ENCODE peak calls at places on chromosomes 7 and 10, in five cellular contexts. K, Y, P, E and R are unnamed samples.

GRCh38 chr10:124470544-124471449 is 9.2 kb downstream of the LHPP start:
- DNase-seq in K (peak; percentile 86), Y (no peak), P (no peak), E (no peak), R (no peak)

GRCh38 chr7:104931181-104931781 is 82.7 kb upstream of the KMT2E start:
- DNase-seq in K (no peak), Y (peak; percentile 9), P (no peak), E (no peak), R (no peak)

GRCh38 chr7:155228894-155229293 is 68.8 kb upstream of the INSIG1 start:
- DNase-seq in K (no peak), Y (no peak), P (no peak), E (peak; percentile 61), R (peak; percentile 52)

GRCh38 chr10:3671431-3671955 is 113.5 kb downstream of the KLF6 start:
- DNase-seq in K (no peak), Y (peak; percentile 21), P (no peak), E (peak; percentile 62), R (no peak)

GRCh38 chr7:137867289-137867688 is 20.5 kb upstream of the DGKI start:
- DNase-seq in K (no peak), Y (no peak), P (no peak), E (no peak), R (no peak)

GRCh38 chr7:102248081-102248455 is 38.6 kb upstream of the SH2B2 start:
- DNase-seq in K (no peak), Y (no peak), P (no peak), E (no peak), R (peak; percentile 67)

GRCh38 chr7:22920664-22921063 is 93.3 kb downstream of the HYCC1 start:
- DNase-seq in K (no peak), Y (no peak), P (no peak), E (no peak), R (no peak)

GRCh38 chr7:99029481-99030144 is 114.3 kb downstream of the SMURF1 start:
- DNase-seq in K (no peak), Y (no peak), P (no peak), E (no peak), R (no peak)

GRCh38 chr10:95906675-95907453 is 911 bp upstream of the CC2D2B start:
- DNase-seq in K (peak; percentile 80), Y (peak; percentile 75), P (peak; percentile 40), E (peak; percentile 68), R (peak; percentile 75)

GRCh38 chr10:126758867-126759266 is 88.4 kb upstream of the C10orf90 start:
- DNase-seq in K (no peak), Y (no peak), P (no peak), E (no peak), R (no peak)

GRCh38 chr10:119103687-119104652 is at the start of gene DENND10:
- DNase-seq in K (peak; percentile 95), Y (peak; percentile 85), P (no peak), E (peak; percentile 70), R (peak; percentile 99)

GRCh38 chr7:148286150-148286549 is 304.4 kb upstream of the C7orf33 start:
- DNase-seq in K (peak; percentile 61), Y (peak; percentile 69), P (no peak), E (peak; percentile 38), R (peak; percentile 39)

GRCh38 chr7:131235489-131236317 is 92.0 kb upstream of the MKLN1 start:
- DNase-seq in K (peak; percentile 18), Y (no peak), P (peak; percentile 86), E (peak; percentile 98), R (peak; percentile 90)

GRCh38 chr10:481636-482035 is 207.8 kb downstream of the DIP2C start:
- DNase-seq in K (no peak), Y (no peak), P (no peak), E (no peak), R (no peak)

GRCh38 chr10:72800000-72800740 is 93.4 kb upstream of the OIT3 start:
- DNase-seq in K (no peak), Y (peak; percentile 33), P (no peak), E (no peak), R (no peak)

GRCh38 chr7:27210441-27211083 is 10.7 kb upstream of the HOXA13 start:
- DNase-seq in K (peak; percentile 82), Y (peak; percentile 92), P (no peak), E (peak; percentile 61), R (peak; percentile 96)

GRCh38 chr7:74174606-74175082 is 488 bp downstream of the EIF4H start:
- DNase-seq in K (peak; percentile 70), Y (peak; percentile 65), P (no peak), E (peak; percentile 42), R (peak; percentile 85)

GRCh38 chr7:95630702-95631458 is 34.6 kb upstream of the PDK4 start:
- DNase-seq in K (no peak), Y (no peak), P (no peak), E (peak; percentile 86), R (no peak)

GRCh38 chr7:77747178-77747577 is 50.9 kb downstream of the RSBN1L start:
- DNase-seq in K (no peak), Y (no peak), P (no peak), E (no peak), R (no peak)

GRCh38 chr10:77156406-77156879 is 481.2 kb downstream of the KCNMA1 start:
- DNase-seq in K (no peak), Y (no peak), P (no peak), E (no peak), R (no peak)

GRCh38 chr7:44978511-44979366 is at the start of gene MYO1G:
- DNase-seq in K (no peak), Y (no peak), P (no peak), E (no peak), R (no peak)

GRCh38 chr7:49264530-49264929 is 340.2 kb downstream of the CDC14C start:
- DNase-seq in K (no peak), Y (no peak), P (peak; percentile 17), E (no peak), R (no peak)

GRCh38 chr10:4596951-4597350 is 229.1 kb upstream of the AKR1E2 start:
- DNase-seq in K (no peak), Y (no peak), P (no peak), E (no peak), R (peak; percentile 41)

GRCh38 chr7:83466956-83467355 is 182.0 kb downstream of the SEMA3E start:
- DNase-seq in K (no peak), Y (peak; percentile 51), P (no peak), E (no peak), R (no peak)

GRCh38 chr7:152120776-152121175 is 95.3 kb downstream of the GALNT11 start:
- DNase-seq in K (no peak), Y (no peak), P (no peak), E (no peak), R (no peak)
- H3K36me3 ChIP-seq in K (peaks cover 3% of the 10 kb centered on the region), Y (peaks cover 18% of the 10 kb centered on the region), P (peaks cover 25% of the 10 kb centered on the region), E (peaks cover 30% of the 10 kb centered on the region), R (peaks cover 80% of the 10 kb centered on the region)

DNA sequence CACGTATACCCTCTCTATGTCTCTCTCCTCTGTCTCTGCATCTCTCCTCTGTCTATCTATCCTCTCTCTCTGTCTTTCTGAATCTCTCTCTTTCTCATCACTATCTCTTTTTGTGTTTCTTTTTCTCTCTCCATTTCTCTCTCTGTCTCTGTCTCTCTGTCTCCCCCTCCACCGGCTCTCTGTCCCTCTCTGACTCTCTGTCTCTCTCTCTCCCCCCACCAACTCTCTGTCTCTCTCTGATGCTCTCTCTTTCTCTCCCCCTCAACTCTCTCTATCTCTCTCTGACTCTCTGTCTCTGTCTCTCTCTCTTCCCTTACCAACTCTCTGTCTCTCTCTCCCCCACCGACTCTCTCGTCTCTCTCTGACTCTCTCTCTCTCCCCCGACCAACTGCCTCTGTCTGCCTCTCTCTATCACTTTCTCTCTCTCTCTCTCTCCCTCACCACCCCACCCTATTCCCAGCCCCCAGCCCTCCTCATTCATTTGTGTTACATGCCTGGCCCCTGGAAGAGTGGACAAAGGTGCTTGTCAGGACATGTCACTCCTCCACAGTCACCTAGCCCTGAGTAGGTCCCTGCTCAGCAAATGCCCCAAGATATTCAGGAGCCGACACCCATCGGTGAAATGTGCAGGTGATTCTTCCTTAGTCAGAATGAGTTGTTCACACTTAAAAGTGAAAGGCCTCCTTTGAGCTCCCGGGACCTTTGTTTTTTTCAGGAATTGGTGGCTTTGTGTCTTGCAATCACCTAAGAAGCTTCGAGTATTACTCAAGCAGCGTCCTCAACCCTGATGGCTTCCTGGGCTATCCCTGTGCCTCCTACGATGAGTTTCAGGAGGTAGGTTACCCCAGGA is 13.6 kb downstream of the PNLIPRP2 start:
- DNase-seq in K (no peak), Y (no peak), P (no peak), E (no peak), R (no peak)
- H2AFZ ChIP-seq in K (no peak overlapping the region), Y (peak overlapping the region; percentile 95), P (no peak overlapping the region), E (no peak overlapping the region), R (no peak overlapping the region)

GRCh38 chr7:47154781-47155180 is 427.1 kb downstream of the TNS3 start:
- DNase-seq in K (no peak), Y (no peak), P (no peak), E (no peak), R (peak; percentile 55)

GRCh38 chr7:47153571-47153970 is 428.3 kb downstream of the TNS3 start:
- DNase-seq in K (peak; percentile 50), Y (peak; percentile 87), P (no peak), E (peak; percentile 86), R (peak; percentile 8)

GRCh38 chr7:47150497-47151260 is 431.2 kb downstream of the TNS3 start:
- DNase-seq in K (no peak), Y (no peak), P (no peak), E (no peak), R (no peak)

GRCh38 chr7:47152307-47152706 is 429.6 kb downstream of the TNS3 start:
- DNase-seq in K (no peak), Y (no peak), P (no peak), E (no peak), R (no peak)

DNA sequence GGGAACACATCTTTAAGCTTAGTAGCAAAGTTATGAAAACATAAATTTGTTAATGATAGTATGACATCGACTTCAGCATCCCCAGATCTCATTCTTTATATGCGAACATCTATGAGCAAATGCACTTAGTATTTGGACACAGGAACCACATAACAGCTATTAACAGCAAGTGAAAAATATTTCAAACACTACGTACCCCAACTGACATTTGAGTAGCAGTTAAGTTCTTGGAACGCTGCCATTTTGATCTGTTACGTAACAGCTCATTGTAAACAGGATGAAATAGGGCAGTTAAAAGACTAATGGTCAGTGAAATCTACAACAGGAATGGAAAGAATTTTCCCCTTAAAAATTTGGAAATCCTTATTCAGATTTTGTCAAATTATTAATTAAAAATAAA is 428.8 kb downstream of the TNS3 start:
- DNase-seq in K (peak; percentile 70), Y (no peak), P (peak; percentile 77), E (peak; percentile 50), R (no peak)
- H3K27ac ChIP-seq in K (peak overlapping the region; percentile 6), Y (no peak overlapping the region), P (no peak overlapping the region), E (no peak overlapping the region), R (peak overlapping the region; percentile 57)

GRCh38 chr10:69624245-69624786 is 5.7 kb upstream of the FAM241B start:
- DNase-seq in K (no peak), Y (no peak), P (no peak), E (no peak), R (peak; percentile 23)

GRCh38 chr10:69618746-69619145 is 11.3 kb upstream of the FAM241B start:
- DNase-seq in K (no peak), Y (no peak), P (no peak), E (no peak), R (no peak)

GRCh38 chr10:69616358-69616757 is 13.7 kb upstream of the FAM241B start:
- DNase-seq in K (no peak), Y (no peak), P (no peak), E (no peak), R (no peak)

GRCh38 chr10:69619626-69620025 is 10.4 kb upstream of the FAM241B start:
- DNase-seq in K (no peak), Y (no peak), P (no peak), E (no peak), R (no peak)

DNA sequence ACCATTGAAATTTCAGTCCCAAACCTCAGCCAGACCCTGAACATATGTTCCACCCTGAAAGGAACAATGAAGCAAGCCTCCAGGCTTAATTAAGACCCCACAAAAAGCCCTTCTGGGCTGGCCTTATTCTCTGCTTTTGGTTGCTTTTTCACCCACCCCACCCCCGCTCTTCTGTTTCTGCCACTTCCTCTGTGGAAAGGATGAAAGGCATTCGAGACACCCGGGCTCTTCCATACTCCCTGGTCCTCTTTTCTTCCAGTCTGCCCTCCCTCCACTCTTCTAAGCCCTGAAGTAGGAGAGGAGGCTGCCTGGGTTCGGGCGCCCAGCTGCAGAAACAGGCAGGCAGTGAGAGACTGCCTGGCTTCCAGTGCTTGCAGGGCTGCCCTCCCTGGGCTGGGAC is 9.4 kb upstream of the FAM241B start:
- DNase-seq in K (no peak), Y (no peak), P (no peak), E (no peak), R (no peak)
- H3K36me3 ChIP-seq in K (no peaks in the 10 kb centered on the region), Y (no peaks in the 10 kb centered on the region), P (no peaks in the 10 kb centered on the region), E (no peaks in the 10 kb centered on the region), R (no peaks in the 10 kb centered on the region)